ENCODE peak calls at places on chromosomes 12 and 14, in ten cellular contexts. M is body of pancreas; J is CD8-positive, alpha-beta T cell; W is heart left ventricle; P is stomach; E is uterus; S is DND-41; V is cardiac muscle cell; X is CD4-positive, CD25-positive, alpha-beta regulatory T cell; A is GM23248. F is an unnamed sample. For H3K4me1, the result is how much of the 10 kb centered on the place peaks cover.

GRCh38 chr14:61894452-61895077 is 132.3 kb downstream of the SNAPC1 start:
- DNase-seq in P (peak), M (peak), V (peak), A (peak), S (peak), X (peak), J (peak), W (no peak), E (no peak), F (peak)

GRCh38 chr12:102429755-102430154 is 50.6 kb downstream of the IGF1 start:
- DNase-seq in S (no peak), W (no peak), V (no peak), M (no peak), A (no peak), X (no peak), J (no peak), P (no peak), E (no peak), F (no peak)

GRCh38 chr14:58978336-58978735 is 210.1 kb upstream of the DAAM1 start:
- DNase-seq in E (no peak), S (no peak), W (peak), J (no peak), A (no peak), P (no peak), V (peak), X (no peak), M (no peak), F (no peak)

GRCh38 chr14:99718031-99718810 is 34.1 kb downstream of the CYP46A1 start:
- DNase-seq in J (no peak), M (no peak), W (peak), A (no peak), S (peak), E (no peak), V (no peak), X (no peak), P (no peak), F (no peak)

GRCh38 chr14:73452341-73453191 is 5.8 kb downstream of the NUMB start:
- DNase-seq in X (no peak), E (no peak), A (peak), W (no peak), S (no peak), M (no peak), J (no peak), V (peak), P (no peak), F (no peak)

GRCh38 chr12:14905269-14906004 is 19.8 kb upstream of the MGP start:
- DNase-seq in P (no peak), M (no peak), X (no peak), V (peak), A (no peak), E (no peak), S (no peak), J (no peak), W (no peak), F (no peak)

GRCh38 chr12:6943719-6944380 is at the start of the genes C12orf57 and RNU7-1:
- DNase-seq in W (peak), E (peak), S (peak), A (peak), V (peak), P (peak), X (peak), J (no peak), M (peak), F (peak)

GRCh38 chr12:78209851-78210493 is 379.3 kb downstream of the NAV3 start:
- DNase-seq in V (peak), P (no peak), X (no peak), W (no peak), S (no peak), A (peak), J (no peak), E (peak), M (no peak), F (no peak)

GRCh38 chr12:480831-481230 is 21.1 kb downstream of the B4GALNT3 start:
- DNase-seq in P (no peak), W (no peak), J (no peak), M (no peak), V (peak), E (peak), S (no peak), A (peak), X (no peak), F (no peak)

GRCh38 chr12:14935031-14935430 is 3.3 kb downstream of the ERP27 start:
- DNase-seq in E (no peak), W (no peak), V (no peak), M (peak), J (no peak), A (no peak), P (no peak), S (no peak), X (no peak), F (peak)

GRCh38 chr12:47021298-47021697 is 58.1 kb upstream of the PCED1B start:
- DNase-seq in A (peak), P (no peak), E (no peak), W (no peak), S (peak), M (no peak), X (peak), V (peak), J (no peak), F (no peak)

GRCh38 chr14:64736271-64737131 is 32.3 kb downstream of the PLEKHG3 start:
- DNase-seq in J (no peak), W (no peak), E (no peak), S (no peak), V (no peak), X (no peak), P (peak), M (peak), A (no peak), F (peak)

DNA sequence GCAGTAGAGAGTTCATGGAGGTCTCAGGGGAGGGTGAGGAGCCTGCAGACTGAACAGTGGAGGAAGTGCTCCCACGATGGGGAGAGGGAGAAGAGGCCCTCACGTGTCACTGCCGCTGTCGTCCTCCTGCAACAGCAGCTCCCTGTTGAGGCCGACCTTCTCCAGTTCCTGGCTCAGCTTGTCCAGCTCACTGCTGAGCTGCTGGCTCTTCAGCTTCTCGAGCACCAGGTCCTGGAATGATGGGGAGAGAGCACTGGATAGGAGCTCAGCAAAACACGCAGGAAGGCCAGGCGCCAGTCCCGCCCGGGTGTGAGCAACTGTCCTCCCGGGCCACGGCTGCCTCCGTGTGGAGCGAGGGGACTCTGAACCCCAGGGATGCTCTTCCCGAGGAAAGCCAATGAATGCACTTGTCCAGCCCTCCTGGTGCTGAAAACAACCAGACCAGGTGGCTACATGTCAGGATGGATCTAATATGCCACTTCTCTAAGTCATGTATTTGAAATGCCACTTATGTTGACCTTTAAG is 65.3 kb upstream of the GPR68 start:
- DNase-seq in X (no peak), J (no peak), S (no peak), E (no peak), A (no peak), W (no peak), P (no peak), V (no peak), M (no peak), F (no peak)
- H3K4me1 ChIP-seq in X (half or more), J (under half), S (under half), E (under half), A (under half), W (under half), P (under half), V (under half), M (under half), F (under half)

GRCh38 chr12:52910248-52910883 is 5.5 kb upstream of the KRT8 start:
- DNase-seq in W (no peak), E (no peak), J (no peak), S (no peak), A (no peak), M (no peak), X (no peak), P (no peak), V (no peak), F (no peak)

GRCh38 chr12:52907092-52907810 is 2.4 kb upstream of the KRT8 start:
- DNase-seq in W (no peak), S (no peak), V (peak), P (peak), M (peak), J (no peak), A (no peak), X (no peak), E (peak), F (peak)

GRCh38 chr12:52909796-52910195 is 4.9 kb upstream of the KRT8 start:
- DNase-seq in M (no peak), E (no peak), S (no peak), P (no peak), J (no peak), X (no peak), A (no peak), W (no peak), V (no peak), F (no peak)

GRCh38 chr12:52906049-52906645 is 1.3 kb upstream of the KRT8 start:
- DNase-seq in S (no peak), A (no peak), X (no peak), E (no peak), W (no peak), P (no peak), J (no peak), M (no peak), V (no peak), F (peak)

DNA sequence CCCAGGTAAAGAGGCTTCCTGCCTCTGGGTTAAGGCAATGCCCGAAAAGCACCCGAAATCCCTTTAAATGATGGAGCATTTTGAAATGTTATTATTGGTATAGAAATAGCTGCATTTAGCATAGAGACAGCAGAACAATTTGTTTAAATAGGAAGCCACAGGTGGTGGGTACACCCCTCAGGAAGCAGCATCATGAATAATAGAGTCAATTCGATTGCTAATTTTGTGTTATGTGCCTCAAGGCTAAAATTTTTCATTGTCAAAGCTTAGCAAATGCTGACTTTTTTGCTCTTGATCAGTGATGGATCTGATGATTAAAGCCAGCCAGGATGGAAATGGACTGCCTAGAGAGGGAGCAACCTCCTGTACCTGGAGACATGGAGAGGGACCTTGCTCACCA is 4.4 kb upstream of the KRT8 start:
- DNase-seq in W (no peak), J (no peak), P (no peak), A (no peak), M (no peak), X (no peak), E (no peak), S (no peak), V (no peak), F (no peak)
- H3K4me3 ChIP-seq in W (no peak), J (no peak), P (no peak), A (no peak), M (no peak), X (no peak), E (no peak), S (no peak), V (no peak), F (no peak)

DNA sequence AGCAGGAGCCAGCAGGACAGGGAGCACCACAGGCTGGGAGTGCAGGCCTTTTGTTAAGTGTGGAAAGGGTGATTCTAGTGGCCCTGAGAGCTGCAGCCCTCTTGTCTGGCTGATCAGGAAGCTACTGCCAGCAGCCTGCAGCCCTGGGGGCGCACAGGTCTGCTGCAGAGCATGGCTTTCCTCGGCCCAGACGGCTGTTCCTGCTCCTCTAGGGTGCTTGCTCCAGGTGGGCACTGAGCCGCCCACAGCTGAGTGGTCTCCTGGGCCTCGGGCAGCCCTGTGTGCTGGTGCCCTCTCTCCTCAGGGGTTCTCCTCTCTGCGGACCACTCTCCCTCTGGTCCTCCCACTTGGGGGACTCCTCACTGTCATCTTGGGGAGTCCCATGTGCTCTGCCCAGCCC is 18.9 kb downstream of the CCDC88C start:
- DNase-seq in M (no peak), J (no peak), X (no peak), E (no peak), V (no peak), P (no peak), W (no peak), A (no peak), S (no peak), F (no peak)
- H3K27ac ChIP-seq in M (peak), J (peak), X (peak), E (no peak), V (no peak), P (peak), W (no peak), A (no peak), S (peak), F (peak)

DNA sequence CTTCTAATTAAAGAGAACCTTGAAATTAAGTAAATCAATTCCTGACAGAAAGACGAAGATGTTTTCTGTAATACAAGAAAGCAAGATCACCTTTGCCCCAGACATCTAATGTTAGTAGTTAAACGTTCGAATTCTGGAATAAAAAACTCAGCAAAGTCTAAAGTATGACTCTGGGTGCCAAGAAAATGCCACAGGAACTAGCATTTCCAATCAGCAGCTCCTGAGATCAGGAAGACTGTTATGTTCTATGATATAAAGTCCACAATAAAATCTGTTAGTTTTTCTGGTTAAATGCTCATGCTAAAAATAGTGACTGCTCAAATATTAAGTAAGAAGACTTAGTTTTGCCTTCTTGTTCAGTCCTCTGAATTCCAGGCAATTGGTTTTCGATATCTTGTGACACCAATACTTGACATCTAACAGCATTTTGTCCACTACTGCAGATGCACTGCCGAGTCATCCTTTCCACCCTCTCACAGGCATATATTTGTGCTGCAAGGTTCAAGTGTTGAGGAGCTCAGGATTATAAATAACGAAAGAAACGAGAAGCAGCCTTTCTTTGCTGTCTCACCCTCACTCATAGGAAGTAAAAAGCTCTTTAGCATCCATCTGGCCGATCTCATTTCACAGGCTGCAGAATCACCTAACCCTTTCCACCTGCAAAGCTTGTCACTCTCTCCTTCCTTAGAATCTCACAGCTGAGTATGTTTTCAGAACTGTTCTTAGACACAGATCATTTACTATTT is 32.0 kb downstream of the SSH1 start:
- DNase-seq in A (peak), V (peak), X (peak), W (no peak), P (no peak), M (no peak), J (no peak), E (no peak), S (no peak), F (no peak)
- H3K4me1 ChIP-seq in A (half or more), V (under half), X (under half), W (half or more), P (half or more), M (under half), J (under half), E (under half), S (under half), F (under half)

GRCh38 chr12:50686976-50687375 is 76.9 kb upstream of the ATF1 start:
- DNase-seq in V (no peak), P (no peak), J (no peak), X (no peak), M (no peak), E (no peak), W (no peak), S (no peak), A (no peak), F (no peak)
- H3K4me3 ChIP-seq in V (no peak), P (no peak), J (no peak), X (no peak), M (no peak), E (no peak), W (no peak), S (no peak), A (no peak), F (no peak)

GRCh38 chr12:26651566-26652188 is 181.3 kb downstream of the ITPR2 start:
- DNase-seq in E (peak), J (no peak), P (peak), M (peak), A (peak), V (peak), X (peak), S (peak), W (no peak), F (peak)
- H3K27ac ChIP-seq in E (no peak), J (no peak), P (no peak), M (no peak), A (no peak), V (no peak), X (no peak), S (no peak), W (no peak), F (no peak)

GRCh38 chr12:13196302-13196921 is at the start of gene EMP1:
- DNase-seq in J (peak), E (peak), X (peak), P (peak), W (peak), M (peak), S (peak), A (peak), V (peak), F (peak)

GRCh38 chr12:13195848-13196301 is 651 bp upstream of the EMP1 start:
- DNase-seq in V (peak), A (peak), J (no peak), W (no peak), S (no peak), P (no peak), X (no peak), M (no peak), E (peak), F (peak)

GRCh38 chr12:13195244-13195643 is 1.3 kb upstream of the EMP1 start:
- DNase-seq in V (no peak), X (no peak), E (no peak), A (peak), J (no peak), P (no peak), M (no peak), S (no peak), W (no peak), F (no peak)

GRCh38 chr12:13193403-13194100 is 3.0 kb upstream of the EMP1 start:
- DNase-seq in M (no peak), W (no peak), P (no peak), X (no peak), J (no peak), V (no peak), A (peak), E (no peak), S (no peak), F (no peak)

GRCh38 chr12:13194462-13195110 is 1.9 kb upstream of the EMP1 start:
- DNase-seq in M (no peak), E (peak), S (no peak), X (no peak), V (no peak), J (no peak), W (no peak), A (peak), P (no peak), F (no peak)
- H3K4me1 ChIP-seq in M (under half), E (under half), S (under half), X (under half), V (under half), J (under half), W (under half), A (under half), P (half or more), F (under half)

GRCh38 chr14:97747282-97747681 is 950.1 kb downstream of the VRK1 start:
- DNase-seq in M (no peak), X (no peak), A (no peak), E (no peak), J (no peak), S (no peak), P (no peak), V (no peak), W (no peak), F (no peak)
- H3K4me3 ChIP-seq in M (no peak), X (no peak), A (no peak), E (no peak), J (no peak), S (no peak), P (no peak), V (no peak), W (no peak), F (no peak)

GRCh38 chr12:54950071-54950727 is 34.4 kb downstream of the TESPA1 start:
- DNase-seq in X (no peak), W (no peak), S (no peak), A (no peak), P (no peak), V (no peak), E (no peak), M (no peak), J (no peak), F (no peak)
- H3K27ac ChIP-seq in X (no peak), W (no peak), S (no peak), A (no peak), P (no peak), V (no peak), E (no peak), M (no peak), J (no peak), F (no peak)

GRCh38 chr12:53005215-53005985 is 856 bp upstream of the EIF4B start:
- DNase-seq in A (peak), X (no peak), W (peak), S (no peak), J (no peak), E (peak), M (peak), P (no peak), V (peak), F (no peak)

GRCh38 chr12:53006810-53007742 is 820 bp downstream of the EIF4B start:
- DNase-seq in V (peak), S (peak), X (peak), J (peak), A (peak), W (peak), P (peak), M (peak), E (peak), F (peak)

GRCh38 chr12:53004178-53004577 is 2.1 kb upstream of the EIF4B start:
- DNase-seq in M (no peak), V (peak), W (no peak), S (no peak), X (no peak), J (no peak), P (no peak), A (peak), E (no peak), F (no peak)

GRCh38 chr12:53004582-53004981 is 1.7 kb upstream of the EIF4B start:
- DNase-seq in P (no peak), W (no peak), V (peak), S (no peak), X (no peak), M (no peak), E (no peak), A (peak), J (no peak), F (no peak)

DNA sequence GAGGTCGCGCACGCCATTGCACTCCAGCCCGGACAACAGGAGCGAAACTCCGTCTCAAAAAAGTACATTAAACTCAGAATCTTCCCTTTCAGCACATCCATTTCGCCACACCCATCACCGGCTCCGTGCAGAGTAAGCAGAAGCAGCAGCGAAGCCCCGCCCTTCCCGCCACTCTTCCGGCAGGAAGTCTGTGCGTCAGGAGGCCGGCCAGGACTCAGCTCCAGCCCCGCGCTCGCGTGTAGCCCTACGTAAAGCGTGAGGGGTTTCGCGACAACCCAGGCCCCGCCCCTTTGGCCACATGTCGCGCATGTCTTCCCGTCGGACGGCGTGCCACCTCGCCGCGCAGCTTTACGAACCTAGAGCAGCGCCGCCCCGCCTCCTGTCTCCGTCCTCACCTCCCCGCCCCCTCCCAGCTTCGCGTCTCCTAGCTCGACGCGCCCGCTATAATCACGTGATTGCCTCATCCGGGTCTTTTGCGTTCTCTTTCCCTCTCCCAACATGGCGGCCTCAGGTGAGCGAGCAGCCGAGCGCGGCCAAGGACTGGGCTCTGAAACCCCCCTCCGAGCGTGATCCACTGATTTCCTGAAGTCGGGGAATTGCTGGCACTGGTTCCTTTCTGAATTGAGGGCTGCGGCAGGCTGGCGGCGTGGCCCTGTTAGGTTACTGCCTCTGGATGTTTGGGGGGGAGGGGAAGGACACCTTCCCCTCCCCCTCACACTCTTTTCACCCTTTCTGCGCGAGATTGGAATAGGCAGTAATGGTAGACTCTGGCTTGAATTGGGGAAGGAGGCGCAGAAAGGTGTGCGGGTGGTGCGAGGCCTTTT is at the start of gene EIF4B:
- DNase-seq in V (peak), A (peak), J (peak), S (peak), P (peak), E (peak), W (peak), M (peak), X (peak), F (peak)
- H3K4me1 ChIP-seq in V (under half), A (under half), J (under half), S (half or more), P (half or more), E (under half), W (under half), M (under half), X (half or more), F (under half)

F was measured in colonic mucosa.